ENCODE peak calls at places on chromosome 17, in six cellular contexts. U is LoVo, F is NB4, P is brain microvascular endothelial cell, R is PC-3, K is NCI-H226. X is an unnamed sample.

GRCh38 chr17:20046629-20047028 is 37.5 kb downstream of the SPECC1 start:
- DNase-seq in U (no peak), F (no peak), P (no peak), R (no peak), K (no peak), X (no peak)

GRCh38 chr17:75267146-75267402 is 4.0 kb downstream of the MIF4GD start:
- DNase-seq in U (no peak), F (peak), P (no peak), R (no peak), K (no peak), X (no peak)

GRCh38 chr17:76131061-76131691 is 9.9 kb downstream of the FOXJ1 start:
- DNase-seq in U (no peak), F (no peak), P (no peak), R (no peak), K (no peak), X (no peak)

GRCh38 chr17:17041018-17041521 is 1.2 kb upstream of the MPRIP start:
- DNase-seq in U (peak), F (peak), P (peak), R (peak), K (peak), X (no peak)

GRCh38 chr17:17372856-17373520 is 69.8 kb downstream of the NT5M start:
- DNase-seq in U (no peak), F (no peak), P (no peak), R (no peak), K (no peak), X (no peak)

GRCh38 chr17:31448467-31449077 is 57.1 kb downstream of the RAB11FIP4 start:
- DNase-seq in U (no peak), F (no peak), P (no peak), R (peak), K (peak), X (peak)

GRCh38 chr17:7393613-7394451 is 493 bp downstream of the PLSCR3 start:
- DNase-seq in U (peak), F (no peak), P (no peak), R (peak), K (peak), X (no peak)

GRCh38 chr17:72560303-72561247 is 439.8 kb downstream of the SOX9 start:
- DNase-seq in U (peak), F (peak), P (peak), R (peak), K (peak), X (no peak)

GRCh38 chr17:29931253-29931932 is 1.4 kb upstream of the SSH2 start:
- DNase-seq in U (peak), F (peak), P (peak), R (peak), K (peak), X (peak)

GRCh38 chr17:39688475-39688835 is 598 bp upstream of the PGAP3 start:
- DNase-seq in U (no peak), F (no peak), P (no peak), R (no peak), K (no peak), X (no peak)

GRCh38 chr17:18111330-18111971 is 2.9 kb downstream of the MYO15A start:
- DNase-seq in U (no peak), F (no peak), P (no peak), R (no peak), K (no peak), X (no peak)

GRCh38 chr17:35210741-35211140 is 16.5 kb upstream of the SLC35G3 start:
- DNase-seq in U (no peak), F (no peak), P (no peak), R (no peak), K (no peak), X (no peak)

GRCh38 chr17:43434902-43435319 is 36.1 kb downstream of the ARL4D start:
- DNase-seq in U (peak), F (no peak), P (no peak), R (peak), K (peak), X (no peak)

GRCh38 chr17:4768281-4768680 is 3.4 kb upstream of the TM4SF5 start:
- DNase-seq in U (no peak), F (no peak), P (no peak), R (no peak), K (no peak), X (no peak)

GRCh38 chr17:2996208-2996855 is 67.1 kb downstream of the OR1D5 start:
- DNase-seq in U (no peak), F (no peak), P (no peak), R (no peak), K (no peak), X (no peak)

GRCh38 chr17:62968445-62968923 is 2.4 kb downstream of the TANC2 start:
- DNase-seq in U (peak), F (peak), P (peak), R (peak), K (peak), X (peak)

GRCh38 chr17:16108386-16108785 is 106.9 kb downstream of the NCOR1 start:
- DNase-seq in U (no peak), F (no peak), P (no peak), R (peak), K (no peak), X (no peak)

GRCh38 chr17:35188111-35188510 is 6.1 kb downstream of the SLC35G3 start:
- DNase-seq in U (no peak), F (no peak), P (no peak), R (no peak), K (no peak), X (no peak)

GRCh38 chr17:63702223-63702577 is 2.3 kb upstream of the LIMD2 start:
- DNase-seq in U (no peak), F (peak), P (no peak), R (no peak), K (no peak), X (no peak)

GRCh38 chr17:19718613-19719364 is 2.4 kb upstream of the SLC47A2 start:
- DNase-seq in U (no peak), F (peak), P (no peak), R (peak), K (peak), X (no peak)

GRCh38 chr17:37884516-37884915 is 39.7 kb upstream of the TBC1D3K start:
- DNase-seq in U (no peak), F (peak), P (no peak), R (no peak), K (no peak), X (no peak)

GRCh38 chr17:15444805-15445204 is 22.6 kb downstream of the CDRT4 start:
- DNase-seq in U (peak), F (peak), P (no peak), R (peak), K (no peak), X (no peak)

GRCh38 chr17:79850571-79851460 is 11.6 kb upstream of the CBX4 start:
- DNase-seq in U (peak), F (peak), P (peak), R (peak), K (peak), X (no peak)

GRCh38 chr17:17770371-17771059 is 66.3 kb downstream of the SREBF1 start:
- DNase-seq in U (no peak), F (no peak), P (no peak), R (no peak), K (no peak), X (no peak)

GRCh38 chr17:40629850-40630249 is 17.8 kb downstream of the SMARCE1 start:
- DNase-seq in U (no peak), F (no peak), P (no peak), R (no peak), K (no peak), X (no peak)

GRCh38 chr17:65797809-65798208 is 236.4 kb upstream of the AXIN2 start:
- DNase-seq in U (no peak), F (peak), P (no peak), R (peak), K (no peak), X (no peak)